ENCODE peak calls at places on chromosomes 3 and 15, in five cellular contexts. Y is Panc1, K is NCI-H510A treated with DMSO at 0.1 percent for 48 hours, C is GM19239, J is AG08395. X is an unnamed sample.

GRCh38 chr15:85755471-85755870 is 39.3 kb downstream of the KLHL25 start:
- DNase-seq in Y (no peak), K (no peak), C (no peak), J (no peak), X (no peak)

GRCh38 chr15:90002428-90002844 is 1.3 kb downstream of the ZNF710 start:
- DNase-seq in Y (no peak), K (no peak), C (peak), J (peak), X (no peak)

GRCh38 chr3:61158676-61159075 is 92.6 kb downstream of the FHIT start:
- DNase-seq in Y (no peak), K (peak), C (no peak), J (no peak), X (no peak)

GRCh38 chr15:94596707-94597106 is 365.3 kb downstream of the MCTP2 start:
- DNase-seq in Y (no peak), K (no peak), C (no peak), J (no peak), X (no peak)

GRCh38 chr3:155078959-155079794 is 942 bp upstream of the MME start:
- DNase-seq in Y (no peak), K (no peak), C (no peak), J (peak), X (no peak)

GRCh38 chr15:90200534-90201139 is 493 bp upstream of the SEMA4B start:
- DNase-seq in Y (no peak), K (no peak), C (no peak), J (no peak), X (no peak)

GRCh38 chr15:58999694-59000093 is 12.2 kb downstream of the RNF111 start:
- DNase-seq in Y (no peak), K (no peak), C (no peak), J (no peak), X (no peak)

GRCh38 chr3:178385280-178385952 is 150.8 kb upstream of the KCNMB2 start:
- DNase-seq in Y (peak), K (peak), C (no peak), J (peak), X (peak)

GRCh38 chr15:82128401-82129143 is 82.8 kb upstream of the MEX3B start:
- DNase-seq in Y (no peak), K (no peak), C (no peak), J (peak), X (no peak)

GRCh38 chr15:46309914-46310313 is 675.1 kb downstream of the SQOR start:
- DNase-seq in Y (no peak), K (no peak), C (no peak), J (no peak), X (no peak)

GRCh38 chr3:58661836-58662235 is 4.7 kb downstream of the FAM3D start:
- DNase-seq in Y (no peak), K (no peak), C (no peak), J (no peak), X (no peak)

GRCh38 chr15:58523634-58524033 is 91.8 kb downstream of the LIPC start:
- DNase-seq in Y (no peak), K (no peak), C (no peak), J (no peak), X (no peak)

GRCh38 chr3:49780080-49780967 is 6.0 kb downstream of the IP6K1 start:
- DNase-seq in Y (no peak), K (no peak), C (no peak), J (no peak), X (no peak)

GRCh38 chr15:31235298-31236183 is 91.1 kb upstream of the KLF13 start:
- DNase-seq in Y (no peak), K (no peak), C (no peak), J (no peak), X (no peak)

GRCh38 chr3:61967937-61968336 is 405.4 kb downstream of the FEZF2 start:
- DNase-seq in Y (no peak), K (no peak), C (no peak), J (no peak), X (no peak)

GRCh38 chr15:80864666-80865065 is 85.5 kb downstream of the CEMIP start:
- DNase-seq in Y (no peak), K (no peak), C (no peak), J (no peak), X (no peak)

GRCh38 chr3:194208701-194209100 is 72.8 kb downstream of the HES1 start:
- DNase-seq in Y (no peak), K (peak), C (no peak), J (no peak), X (no peak)

GRCh38 chr3:150090877-150091276 is 120.2 kb upstream of the PFN2 start:
- DNase-seq in Y (no peak), K (no peak), C (no peak), J (no peak), X (no peak)

GRCh38 chr3:172617013-172617706 is 93.7 kb downstream of the NCEH1 start:
- DNase-seq in Y (no peak), K (no peak), C (no peak), J (no peak), X (no peak)

GRCh38 chr3:73694988-73695757 is 70.4 kb upstream of the PDZRN3 start:
- DNase-seq in Y (no peak), K (no peak), C (no peak), J (no peak), X (no peak)

GRCh38 chr3:153927107-153927506 is 194.1 kb upstream of the ARHGEF26 start:
- DNase-seq in Y (no peak), K (no peak), C (peak), J (peak), X (no peak)

GRCh38 chr3:134846943-134847342 is 51.9 kb downstream of the EPHB1 start:
- DNase-seq in Y (peak), K (peak), C (no peak), J (peak), X (no peak)

GRCh38 chr3:149703474-149703873 is 45.6 kb upstream of the WWTR1 start:
- DNase-seq in Y (no peak), K (no peak), C (no peak), J (peak), X (no peak)

GRCh38 chr3:195119461-195120198 is 151.3 kb downstream of the XXYLT1 start:
- DNase-seq in Y (no peak), K (no peak), C (no peak), J (peak), X (peak)

GRCh38 chr15:92520914-92521623 is 127.4 kb downstream of the ST8SIA2 start:
- DNase-seq in Y (no peak), K (no peak), C (no peak), J (no peak), X (no peak)

GRCh38 chr3:134652409-134652831 is 1.6 kb upstream of the KY start:
- DNase-seq in Y (no peak), K (no peak), C (no peak), J (peak), X (no peak)

GRCh38 chr3:148289159-148289558 is 408.5 kb upstream of the AGTR1 start:
- DNase-seq in Y (no peak), K (no peak), C (no peak), J (no peak), X (no peak)

GRCh38 chr15:73946795-73947370 is 20.6 kb downstream of the LOXL1 start:
- DNase-seq in Y (no peak), K (no peak), C (no peak), J (no peak), X (no peak)

GRCh38 chr15:79967331-79968182 is 3.4 kb downstream of the BCL2A1 start:
- DNase-seq in Y (peak), K (no peak), C (no peak), J (no peak), X (no peak)

GRCh38 chr15:81575436-81576123 is 201.6 kb upstream of the TMC3 start:
- DNase-seq in Y (no peak), K (peak), C (no peak), J (no peak), X (no peak)

X was measured in neural crest cell.